ENCODE peak calls at places on chromosomes 13 and 19, in six cellular contexts. R is neural crest cell, E is DMS79, O is endothelial cell, U is ureter, W is dermis microvascular lymphatic vessel endothelial cell. M is an unnamed sample.

GRCh38 chr13:24564881-24565280 is 52.3 kb upstream of the PARP4 start:
- DNase-seq in U (no peak), O (no peak), W (no peak), R (no peak), E (no peak), M (no peak)

GRCh38 chr13:30610311-30610710 is 7.4 kb upstream of the USPL1 start:
- DNase-seq in R (no peak), W (no peak), E (no peak), O (no peak), U (no peak), M (no peak)

GRCh38 chr19:36213793-36214387 is 575 bp downstream of the ZNF565 start:
- DNase-seq in W (peak; percentile 7), R (no peak), E (no peak), O (no peak), U (peak; percentile 43), M (no peak)

GRCh38 chr13:25503856-25504255 is 132.1 kb downstream of the ATP8A2 start:
- DNase-seq in R (no peak), E (no peak), U (no peak), O (no peak), W (no peak), M (no peak)

GRCh38 chr13:33323766-33324525 is 38.4 kb upstream of the STARD13 start:
- DNase-seq in O (no peak), E (no peak), R (no peak), W (no peak), U (no peak), M (no peak)

GRCh38 chr19:48398329-48399235 is 5.1 kb downstream of the GRIN2D start:
- DNase-seq in U (peak; percentile 71), R (peak; percentile 70), O (peak; percentile 92), E (peak; percentile 32), W (no peak), M (no peak)

GRCh38 chr13:51829236-51829899 is 15.6 kb downstream of the TMEM272 start:
- DNase-seq in U (no peak), O (no peak), E (no peak), W (no peak), R (no peak), M (no peak)

GRCh38 chr13:32390048-32390447 is 37.9 kb downstream of the N4BP2L1 start:
- DNase-seq in E (no peak), O (no peak), U (no peak), R (no peak), W (no peak), M (no peak)

GRCh38 chr13:100131863-100132574 is 43.1 kb downstream of the PCCA start:
- DNase-seq in U (no peak), O (no peak), W (peak; percentile 96), R (no peak), E (no peak), M (peak; percentile 87)

GRCh38 chr13:30752201-30752797 is 17.0 kb downstream of the ALOX5AP start:
- DNase-seq in O (no peak), U (no peak), W (no peak), R (no peak), E (no peak), M (no peak)

GRCh38 chr13:48318014-48318713 is 14.6 kb downstream of the RB1 start:
- DNase-seq in W (no peak), O (no peak), U (no peak), E (no peak), R (no peak), M (no peak)

GRCh38 chr19:44756089-44756562 is 7.6 kb downstream of the BCL3 start:
- DNase-seq in E (no peak), U (no peak), W (no peak), O (no peak), R (no peak), M (no peak)

GRCh38 chr19:45496349-45496953 is 396 bp downstream of the RTN2 start:
- DNase-seq in U (no peak), R (peak; percentile 64), O (peak; percentile 67), E (peak; percentile 6), W (no peak), M (no peak)

GRCh38 chr13:80133631-80134083 is 207.3 kb downstream of the SPRY2 start:
- DNase-seq in W (peak; percentile 3), O (no peak), U (no peak), R (no peak), E (no peak), M (no peak)

GRCh38 chr13:44755872-44756271 is 179.7 kb upstream of the TSC22D1 start:
- DNase-seq in U (no peak), R (no peak), E (no peak), O (no peak), W (no peak), M (no peak)

M was measured in HFF-Myc.